ENCODE peak calls at places on chromosomes 6 and 20, in seven cellular contexts. X, L, Z, I, U, V and F are unnamed samples.
A peak's percentile ranks its signal among the peaks of the same experiment; 100 is the strongest.

GRCh38 chr20:48275737-48276342 is 490.6 kb upstream of the SULF2 start:
- DNase-seq in X (no peak), L (no peak), Z (no peak), I (no peak), U (no peak), V (no peak), F (no peak)

GRCh38 chr20:63622732-63623131 is 4.2 kb downstream of the GMEB2 start:
- DNase-seq in X (no peak), L (no peak), Z (no peak), I (no peak), U (no peak), V (no peak), F (no peak)

GRCh38 chr6:9172096-9172495 is 736.8 kb upstream of the SLC35B3 start:
- DNase-seq in X (no peak), L (no peak), Z (no peak), I (no peak), U (no peak), V (no peak), F (no peak)

GRCh38 chr20:14600527-14600926 is 263.1 kb upstream of the FLRT3 start:
- DNase-seq in X (no peak), L (no peak), Z (no peak), I (no peak), U (no peak), V (no peak), F (no peak)

GRCh38 chr20:50488236-50488806 is 21.9 kb upstream of the PTPN1 start:
- DNase-seq in X (no peak), L (no peak), Z (no peak), I (no peak), U (no peak), V (no peak), F (no peak)

GRCh38 chr6:84422380-84422968 is 195.0 kb upstream of the CEP162 start:
- DNase-seq in X (no peak), L (peak; percentile 47), Z (no peak), I (no peak), U (peak; percentile 20), V (no peak), F (no peak)

GRCh38 chr6:131924881-131925474 is 26.2 kb downstream of the CCN2 start:
- DNase-seq in X (peak; percentile 79), L (peak; percentile 74), Z (no peak), I (no peak), U (no peak), V (peak; percentile 59), F (no peak)

GRCh38 chr6:42698217-42698616 is 24.2 kb downstream of the PRPH2 start:
- DNase-seq in X (no peak), L (no peak), Z (no peak), I (no peak), U (no peak), V (no peak), F (no peak)

GRCh38 chr20:10696650-10697049 is 22.9 kb upstream of the JAG1 start:
- DNase-seq in X (no peak), L (no peak), Z (no peak), I (no peak), U (no peak), V (no peak), F (no peak)

GRCh38 chr6:11271228-11271627 is 38.8 kb upstream of the NEDD9 start:
- DNase-seq in X (no peak), L (no peak), Z (no peak), I (no peak), U (peak; percentile 35), V (no peak), F (peak; percentile 22)

GRCh38 chr6:900716-901605 is 208.0 kb upstream of the EXOC2 start:
- DNase-seq in X (no peak), L (no peak), Z (no peak), I (no peak), U (no peak), V (no peak), F (no peak)

GRCh38 chr20:37519508-37520416 is 1.3 kb upstream of the NNAT start:
- DNase-seq in X (no peak), L (no peak), Z (peak; percentile 53), I (no peak), U (no peak), V (no peak), F (peak; percentile 83)

GRCh38 chr6:140156131-140156530 is 781.7 kb upstream of the CITED2 start:
- DNase-seq in X (no peak), L (peak; percentile 2), Z (no peak), I (no peak), U (no peak), V (peak; percentile 12), F (no peak)

GRCh38 chr20:50670126-50670862 is 21.0 kb downstream of the RIPOR3 start:
- DNase-seq in X (peak; percentile 28), L (no peak), Z (no peak), I (no peak), U (no peak), V (no peak), F (peak; percentile 52)